ENCODE peak calls at places on chromosomes 3 and 15, in four cellular contexts. One of them, this sample, is unnamed.

GRCh38 chr15:43531018-43531667 is 13.7 kb downstream of the MAP1A start:
- DNase-seq in H1: no peak
- DNase-seq in GM12892: no peak
- DNase-seq in SK-N-SH: no peak
- DNase-seq in this sample: no peak

GRCh38 chr15:92170897-92171296 is 222.8 kb upstream of the ST8SIA2 start:
- DNase-seq in H1: no peak
- DNase-seq in GM12892: no peak
- DNase-seq in SK-N-SH: no peak
- DNase-seq in this sample: no peak

GRCh38 chr3:143955113-143955512 is 16.5 kb upstream of the DIPK2A start:
- DNase-seq in H1: no peak
- DNase-seq in GM12892: no peak
- DNase-seq in SK-N-SH: no peak
- DNase-seq in this sample: no peak

GRCh38 chr15:26773917-26774316 is 1.1 kb upstream of the GABRB3 start:
- DNase-seq in H1: no peak
- DNase-seq in GM12892: no peak
- DNase-seq in SK-N-SH: no peak
- DNase-seq in this sample: no peak

GRCh38 chr3:141804778-141805639 is 41.8 kb downstream of the GRK7 start:
- DNase-seq in GM12892: no peak
- DNase-seq in SK-N-SH: no peak
- DNase-seq in H1: no peak
- DNase-seq in this sample: no peak

GRCh38 chr3:50068134-50068533 is 20.6 kb upstream of the RBM5 start:
- DNase-seq in GM12892: no peak
- DNase-seq in H1: no peak
- DNase-seq in SK-N-SH: no peak
- DNase-seq in this sample: no peak

GRCh38 chr3:197339841-197340520 is 41.6 kb upstream of the DLG1 start:
- DNase-seq in GM12892: no peak
- DNase-seq in H1: no peak
- DNase-seq in SK-N-SH: peak; percentile 77
- DNase-seq in this sample: no peak

GRCh38 chr3:32410367-32411246 is 19.0 kb downstream of the CMTM7 start:
- DNase-seq in GM12892: no peak
- DNase-seq in H1: no peak
- DNase-seq in SK-N-SH: no peak
- DNase-seq in this sample: no peak

GRCh38 chr15:66043264-66043663 is 174.0 kb downstream of the RAB11A start:
- DNase-seq in H1: no peak
- DNase-seq in GM12892: no peak
- DNase-seq in SK-N-SH: no peak
- DNase-seq in this sample: no peak

GRCh38 chr3:113295463-113295862 is 84.1 kb downstream of the BOC start:
- DNase-seq in H1: no peak
- DNase-seq in SK-N-SH: no peak
- DNase-seq in GM12892: no peak
- DNase-seq in this sample: no peak

GRCh38 chr3:1962531-1963090 is 136.1 kb upstream of the CNTN4 start:
- DNase-seq in GM12892: no peak
- DNase-seq in SK-N-SH: no peak
- DNase-seq in H1: no peak
- DNase-seq in this sample: no peak

GRCh38 chr3:24548278-24548677 is 53.6 kb upstream of the THRB start:
- DNase-seq in SK-N-SH: no peak
- DNase-seq in H1: no peak
- DNase-seq in GM12892: no peak
- DNase-seq in this sample: no peak

GRCh38 chr3:160006282-160007163 is 17.9 kb downstream of the IL12A start:
- DNase-seq in H1: no peak
- DNase-seq in GM12892: no peak
- DNase-seq in SK-N-SH: peak; percentile 77
- DNase-seq in this sample: no peak
- TF ChIP-seq TAF1 in H1: no peak
- TF ChIP-seq TAF1 in GM12892: no peak
- TF ChIP-seq TAF1 in SK-N-SH: no peak
- TF ChIP-seq TAF1 in this sample: no peak

GRCh38 chr15:45637552-45638033 is 2.8 kb downstream of the SQOR start:
- DNase-seq in SK-N-SH: no peak
- DNase-seq in GM12892: peak; percentile 40
- DNase-seq in H1: no peak
- DNase-seq in this sample: peak; percentile 53
- TF ChIP-seq POLR2AphosphoS5 in SK-N-SH: no peak
- TF ChIP-seq POLR2AphosphoS5 in GM12892: no peak
- TF ChIP-seq POLR2AphosphoS5 in H1: no peak
- TF ChIP-seq POLR2AphosphoS5 in this sample: peak; percentile 44

GRCh38 chr3:65854606-65855304 is 184.0 kb downstream of the MAGI1 start:
- DNase-seq in SK-N-SH: no peak
- DNase-seq in H1: no peak
- DNase-seq in GM12892: no peak
- DNase-seq in this sample: no peak
- TF ChIP-seq TAF1 in SK-N-SH: no peak
- TF ChIP-seq TAF1 in H1: no peak
- TF ChIP-seq TAF1 in GM12892: no peak
- TF ChIP-seq TAF1 in this sample: no peak

GRCh38 chr15:96359772-96360498 is 29.4 kb downstream of the NR2F2 start:
- DNase-seq in GM12892: no peak
- DNase-seq in H1: no peak
- DNase-seq in SK-N-SH: peak; percentile 24
- DNase-seq in this sample: no peak
- TF ChIP-seq POLR2AphosphoS5 in GM12892: no peak
- TF ChIP-seq POLR2AphosphoS5 in H1: no peak
- TF ChIP-seq POLR2AphosphoS5 in SK-N-SH: no peak
- TF ChIP-seq POLR2AphosphoS5 in this sample: no peak

DNA sequence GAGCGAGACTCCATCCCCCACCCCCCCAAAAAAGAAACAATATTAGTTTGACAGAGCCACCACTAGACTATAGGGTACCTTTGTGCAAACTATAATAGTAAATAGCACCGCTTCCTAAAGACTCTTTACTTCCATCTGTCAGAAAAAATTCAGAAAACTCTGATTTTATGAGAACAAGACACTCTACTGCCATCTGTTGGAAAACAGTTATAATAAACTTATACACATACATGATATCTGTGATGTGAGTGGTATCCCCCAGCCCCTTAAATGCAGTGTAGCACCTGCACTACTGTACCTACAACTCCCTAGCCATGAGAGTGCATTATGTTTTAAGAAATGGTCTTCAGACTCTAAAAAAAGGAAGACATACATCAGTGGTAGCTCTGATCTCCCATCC is 47.1 kb upstream of the CTDSPL start:
- DNase-seq in GM12892: no peak
- DNase-seq in H1: no peak
- DNase-seq in SK-N-SH: peak; percentile 26
- DNase-seq in this sample: no peak
- TF ChIP-seq TAF1 in GM12892: no peak
- TF ChIP-seq TAF1 in H1: no peak
- TF ChIP-seq TAF1 in SK-N-SH: no peak
- TF ChIP-seq TAF1 in this sample: no peak

GRCh38 chr3:124260206-124260915 is 268.4 kb upstream of the ROPN1 start:
- DNase-seq in H1: no peak
- DNase-seq in SK-N-SH: no peak
- DNase-seq in GM12892: no peak
- DNase-seq in this sample: no peak
- TF ChIP-seq POLR2AphosphoS5 in H1: no peak
- TF ChIP-seq POLR2AphosphoS5 in SK-N-SH: no peak
- TF ChIP-seq POLR2AphosphoS5 in GM12892: no peak
- TF ChIP-seq POLR2AphosphoS5 in this sample: no peak

This sample was measured in GM12891.